ENCODE peak calls at places on chromosomes 11 and 22, in nine cellular contexts. O is SHP77; T is dorsolateral prefrontal cortex; L is hepatocyte; U is stimulated activated CD4-positive, alpha-beta T cell treated with anti-CD3 and anti-CD28 coated beads, TNF-alpha, amount 100 ng/mL, for 24 hours; F is activated gamma-delta T cell treated with anti-CD3 and anti-CD28 coated beads, Interleukin-2, amount 50 U/mL, for 16 hours; M is foreskin fibroblast; J is HEK293T; K is C1 segment of cervical spinal cord. B is an unnamed sample.

GRCh38 chr11:130738618-130739017 is 177.7 kb downstream of the SNX19 start:
- DNase-seq in M (peak; percentile 42), L (no peak), J (no peak), F (no peak), T (no peak), O (no peak), K (no peak), U (no peak), B (peak; percentile 78)

GRCh38 chr11:108933630-108934029 is 268.8 kb downstream of the DDX10 start:
- DNase-seq in M (peak; percentile 45), O (no peak), K (no peak), F (no peak), L (no peak), T (no peak), U (no peak), J (no peak), B (peak; percentile 55)

GRCh38 chr11:68525930-68526329 is 65.4 kb downstream of the PPP6R3 start:
- DNase-seq in T (no peak), F (no peak), L (no peak), O (no peak), M (no peak), K (no peak), U (no peak), J (no peak), B (peak; percentile 4)

GRCh38 chr22:31244943-31245451 is 32.9 kb downstream of the LIMK2 start:
- DNase-seq in K (no peak), M (no peak), F (no peak), L (no peak), O (no peak), U (no peak), J (no peak), T (no peak), B (no peak)

GRCh38 chr11:100576044-100577021 is 110.8 kb upstream of the ARHGAP42 start:
- DNase-seq in J (peak; percentile 42), O (peak; percentile 53), M (peak; percentile 44), L (peak; percentile 75), F (no peak), U (no peak), T (peak; percentile 7), K (no peak), B (peak; percentile 53)

GRCh38 chr11:2295971-2296912 is 5.5 kb downstream of the C11orf21 start:
- DNase-seq in F (no peak), O (no peak), K (no peak), L (no peak), J (no peak), T (no peak), U (no peak), M (no peak), B (no peak)

GRCh38 chr22:21031545-21032036 is 770 bp downstream of the SLC7A4 start:
- DNase-seq in J (no peak), K (no peak), O (no peak), T (peak; percentile 37), F (no peak), U (no peak), M (no peak), L (no peak), B (no peak)

GRCh38 chr11:125457814-125458343 is 38.2 kb downstream of the FEZ1 start:
- DNase-seq in J (no peak), T (peak; percentile 76), K (peak; percentile 54), U (no peak), F (no peak), O (no peak), L (peak; percentile 61), M (peak; percentile 54), B (peak; percentile 62)

GRCh38 chr11:35986958-35987357 is 43.1 kb downstream of the LDLRAD3 start:
- DNase-seq in F (no peak), J (no peak), L (no peak), O (no peak), M (no peak), U (no peak), T (no peak), K (no peak), B (no peak)

GRCh38 chr22:46797355-46797754 is 34.9 kb downstream of the TBC1D22A start:
- DNase-seq in T (no peak), J (no peak), F (no peak), K (no peak), L (peak; percentile 63), U (no peak), O (peak; percentile 32), M (peak; percentile 24), B (peak; percentile 11)

GRCh38 chr22:24938741-24939341 is 7.7 kb downstream of the LHFPL7 start:
- DNase-seq in F (no peak), L (peak; percentile 72), M (no peak), J (peak; percentile 82), U (peak; percentile 14), T (peak; percentile 28), O (peak; percentile 49), K (no peak), B (peak; percentile 20)

GRCh38 chr11:15967966-15968365 is 388.4 kb downstream of the SOX6 start:
- DNase-seq in L (no peak), K (no peak), T (no peak), M (peak; percentile 40), J (no peak), O (no peak), U (no peak), F (no peak), B (no peak)

GRCh38 chr11:119369035-119369925 is 12.2 kb downstream of the USP2 start:
- DNase-seq in O (no peak), K (no peak), M (no peak), T (no peak), U (no peak), L (peak; percentile 48), F (no peak), J (no peak), B (no peak)

GRCh38 chr22:38718414-38718813 is 12.7 kb downstream of the GTPBP1 start:
- DNase-seq in M (peak; percentile 82), F (no peak), O (peak; percentile 47), J (peak; percentile 76), L (peak; percentile 86), K (no peak), T (no peak), U (no peak), B (peak; percentile 87)

GRCh38 chr11:72673943-72674828 is at the start of gene PDE2A:
- DNase-seq in J (no peak), F (no peak), L (no peak), U (no peak), K (no peak), M (no peak), T (peak; percentile 14), O (no peak), B (no peak)

GRCh38 chr11:131397666-131398065 is 27.3 kb downstream of the NTM start:
- DNase-seq in O (no peak), M (no peak), U (no peak), F (no peak), T (no peak), J (no peak), L (no peak), K (no peak), B (no peak)

GRCh38 chr11:65911682-65912568 is 6.9 kb downstream of the C11orf68 start:
- DNase-seq in F (no peak), M (peak; percentile 92), L (peak; percentile 68), O (peak; percentile 53), K (no peak), T (peak; percentile 72), U (no peak), J (peak; percentile 68), B (peak; percentile 85)

GRCh38 chr11:103091441-103091809 is 535 bp downstream of the DCUN1D5 start:
- DNase-seq in L (peak; percentile 71), F (peak; percentile 9), O (peak; percentile 6), J (peak; percentile 46), M (no peak), T (peak; percentile 27), U (no peak), K (no peak), B (no peak)